ENCODE peak calls at places on chromosome 18, in ten cellular contexts. I is AG04449; A is HFF-Myc; D is HL-60; Z is effector memory CD4-positive, alpha-beta T cell; V is mesendoderm; S is fibroblast of pulmonary artery; O is AG09309; P is Panc1; R is skeletal muscle cell. B is an unnamed sample.

GRCh38 chr18:49768051-49768391 is 45.3 kb downstream of the ACAA2 start:
- DNase-seq in V (peak), O (peak), P (peak), A (no peak), S (peak), I (no peak), R (peak), Z (no peak), D (no peak), B (no peak)

GRCh38 chr18:36461551-36461987 is 164.1 kb downstream of the FHOD3 start:
- DNase-seq in P (no peak), D (no peak), R (no peak), I (no peak), Z (no peak), O (no peak), V (no peak), S (no peak), A (no peak), B (no peak)

GRCh38 chr18:2826581-2826980 is 20.2 kb upstream of the EMILIN2 start:
- DNase-seq in S (peak), V (no peak), P (no peak), D (no peak), Z (no peak), R (no peak), O (no peak), I (no peak), A (no peak), B (no peak)

GRCh38 chr18:39453882-39454281 is 1888.3 kb upstream of the CELF4 start:
- DNase-seq in O (no peak), Z (no peak), V (peak), P (no peak), D (no peak), R (peak), S (peak), A (no peak), I (no peak), B (no peak)

GRCh38 chr18:79460445-79461300 is 64.9 kb downstream of the NFATC1 start:
- DNase-seq in D (no peak), Z (no peak), O (no peak), I (no peak), P (no peak), A (no peak), S (no peak), R (no peak), V (no peak), B (no peak)

GRCh38 chr18:49784427-49785185 is 28.7 kb downstream of the ACAA2 start:
- DNase-seq in O (peak), R (no peak), S (peak), D (no peak), P (no peak), V (no peak), Z (no peak), A (no peak), I (no peak), B (no peak)

GRCh38 chr18:54405290-54405689 is 47.6 kb downstream of the C18orf54 start:
- DNase-seq in O (no peak), P (no peak), A (no peak), V (no peak), Z (no peak), D (no peak), R (no peak), I (no peak), S (no peak), B (no peak)

GRCh38 chr18:73366713-73367112 is 498.9 kb upstream of the NETO1 start:
- DNase-seq in R (peak), O (no peak), V (peak), P (no peak), A (no peak), S (no peak), Z (no peak), I (no peak), D (no peak), B (no peak)

GRCh38 chr18:5500158-5500939 is 43.4 kb downstream of the EPB41L3 start:
- DNase-seq in A (no peak), S (no peak), Z (no peak), P (no peak), D (no peak), I (no peak), R (no peak), V (no peak), O (no peak), B (no peak)

GRCh38 chr18:26262156-26262555 is 35.9 kb downstream of the TAF4B start:
- DNase-seq in R (no peak), A (no peak), D (no peak), S (no peak), P (no peak), Z (no peak), V (peak), I (no peak), O (no peak), B (no peak)

GRCh38 chr18:61998335-61998734 is 105.5 kb upstream of the RNF152 start:
- DNase-seq in Z (no peak), R (no peak), A (peak), V (no peak), D (no peak), S (no peak), P (no peak), I (no peak), O (no peak), B (no peak)

GRCh38 chr18:79517322-79517721 is 121.6 kb downstream of the NFATC1 start:
- DNase-seq in Z (no peak), A (no peak), P (no peak), I (no peak), D (no peak), S (no peak), O (no peak), V (no peak), R (no peak), B (no peak)

GRCh38 chr18:59057969-59058368 is 81.7 kb upstream of the SEC11C start:
- DNase-seq in R (peak), P (no peak), O (peak), S (peak), I (no peak), V (no peak), A (no peak), Z (no peak), D (no peak), B (no peak)

GRCh38 chr18:48347756-48348326 is 61.3 kb downstream of the ZBTB7C start:
- DNase-seq in A (no peak), O (no peak), P (no peak), D (no peak), Z (no peak), R (no peak), I (no peak), S (no peak), V (no peak), B (no peak)

GRCh38 chr18:59220164-59220783 is 316 bp downstream of the GRP start:
- DNase-seq in O (no peak), A (no peak), D (no peak), R (no peak), I (no peak), Z (no peak), P (no peak), V (peak), S (no peak), B (no peak)

DNA sequence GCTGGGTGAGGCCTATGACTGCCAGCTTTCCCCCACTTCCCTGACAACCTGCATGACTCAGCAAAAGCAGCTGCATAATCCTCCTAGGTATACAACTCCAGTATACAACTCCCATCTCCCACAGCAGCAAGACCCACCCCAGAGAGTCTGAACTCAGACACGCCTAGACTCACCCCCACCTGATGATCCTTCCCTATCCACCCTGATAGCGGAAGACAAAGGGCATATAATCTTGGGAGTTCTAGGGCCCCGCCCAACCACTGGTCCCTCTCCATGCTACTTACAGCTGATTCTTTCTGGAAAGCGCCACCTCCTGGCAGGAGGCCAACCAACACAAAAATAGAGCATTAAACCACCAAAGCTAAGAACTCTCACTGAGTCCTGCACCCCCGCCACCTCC is 296.5 kb downstream of the DCC start:
- DNase-seq in P (no peak), D (no peak), A (no peak), O (no peak), S (no peak), I (no peak), Z (no peak), V (peak), R (no peak), B (no peak)
- H3K4me3 ChIP-seq in P (no peak), D (no peak), A (no peak), O (no peak), S (no peak), I (no peak), Z (no peak), V (no peak), R (no peak), B (no peak)

DNA sequence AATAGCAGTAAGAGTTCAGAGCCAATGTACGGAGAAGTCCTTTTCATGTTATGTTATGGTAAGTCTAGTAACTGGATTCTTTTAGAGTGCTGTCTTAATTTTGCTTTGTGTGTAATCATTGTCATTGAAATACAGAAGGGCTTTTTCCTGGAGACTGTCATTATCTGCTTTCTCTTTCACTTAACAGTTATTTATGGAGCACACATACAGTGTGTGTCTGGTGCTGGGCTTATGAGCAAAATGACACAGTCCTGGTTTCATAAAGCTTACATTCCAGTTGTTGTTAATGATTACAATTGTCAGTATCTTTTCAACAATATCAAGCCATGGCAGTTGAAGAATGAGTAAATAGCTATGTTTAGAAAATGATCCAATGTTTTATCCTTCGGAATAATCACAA is 95.5 kb downstream of the CCDC102B start:
- DNase-seq in Z (no peak), A (no peak), V (no peak), S (no peak), D (no peak), R (no peak), P (no peak), I (no peak), O (no peak), B (no peak)
- H3K4me3 ChIP-seq in Z (no peak), A (no peak), V (no peak), S (no peak), D (no peak), R (no peak), P (no peak), I (no peak), O (no peak), B (no peak)

GRCh38 chr18:3995476-3996102 is 459.5 kb downstream of the DLGAP1 start:
- DNase-seq in P (peak), R (no peak), O (peak), D (peak), Z (no peak), I (no peak), S (peak), A (peak), V (peak), B (peak)
- H3K4me3 ChIP-seq in P (no peak), R (no peak), O (no peak), D (no peak), Z (no peak), I (no peak), S (no peak), A (no peak), V (no peak), B (no peak)

DNA sequence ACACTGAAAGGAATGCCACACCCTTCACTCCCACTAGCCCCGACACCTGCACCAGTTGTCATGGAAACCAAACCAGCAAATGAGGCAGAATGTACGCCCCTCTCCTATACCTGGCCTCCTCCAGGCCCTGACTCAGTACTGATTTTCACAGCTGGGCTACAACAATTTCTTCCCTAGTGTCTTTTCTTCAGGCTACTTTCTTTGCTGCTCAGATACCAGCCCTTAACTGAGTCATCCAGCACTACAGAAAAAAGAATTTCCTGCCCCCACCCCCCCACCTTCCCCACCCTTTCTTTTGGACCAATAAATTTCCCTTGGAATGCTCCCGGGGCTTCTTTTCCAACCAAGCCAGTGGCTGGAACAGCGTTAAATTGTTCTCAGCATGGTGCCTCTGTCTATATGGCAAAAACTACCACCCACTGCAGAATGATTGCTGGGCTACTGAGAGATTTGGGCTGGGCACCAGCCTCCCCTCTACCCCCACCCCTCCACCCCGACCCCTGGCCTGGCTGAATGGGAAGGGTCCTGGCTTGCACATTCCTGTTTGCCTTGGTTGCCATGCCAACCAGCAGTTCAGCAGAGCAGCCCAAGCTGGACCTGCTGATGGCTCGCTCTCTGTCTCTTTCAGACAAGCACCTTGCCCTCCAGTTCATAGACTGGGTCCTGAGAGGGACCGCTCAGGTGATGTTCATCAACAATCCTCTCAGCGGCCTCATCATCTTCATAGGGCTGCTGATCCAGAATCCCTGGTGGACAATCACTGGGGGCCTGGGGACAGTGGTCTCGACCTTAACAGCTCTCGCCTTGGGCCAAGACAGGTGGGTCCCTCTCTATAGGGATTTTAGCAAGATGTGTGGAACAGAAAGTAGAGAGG is 11.3 kb downstream of the SLC14A2 start:
- DNase-seq in I (no peak), Z (no peak), V (peak), P (no peak), S (peak), O (peak), D (no peak), A (no peak), R (no peak), B (no peak)
- H3K4me3 ChIP-seq in I (no peak), Z (no peak), V (no peak), P (no peak), S (no peak), O (no peak), D (no peak), A (no peak), R (no peak), B (no peak)

B was measured in kidney epithelial cell.